ENCODE peak calls at places on chromosomes 6 and 20, in six cellular contexts. One of them, this sample, is unnamed.

GRCh38 chr6:110325197-110325596 is 33.0 kb downstream of the METTL24 start:
- DNase-seq in AG09309: peak
- DNase-seq in RWPE1: no peak
- DNase-seq in mesothelial cell of epicardium: no peak
- DNase-seq in GM10248: no peak
- DNase-seq in AG04449: peak
- DNase-seq in this sample: peak

GRCh38 chr6:139439278-139439813 is 64.9 kb upstream of the CITED2 start:
- DNase-seq in AG09309: no peak
- DNase-seq in RWPE1: peak
- DNase-seq in mesothelial cell of epicardium: no peak
- DNase-seq in GM10248: no peak
- DNase-seq in AG04449: no peak
- DNase-seq in this sample: no peak

GRCh38 chr20:22779878-22780277 is 195.5 kb upstream of the FOXA2 start:
- DNase-seq in AG09309: no peak
- DNase-seq in RWPE1: no peak
- DNase-seq in mesothelial cell of epicardium: no peak
- DNase-seq in GM10248: no peak
- DNase-seq in AG04449: no peak
- DNase-seq in this sample: no peak

GRCh38 chr6:63805808-63806572 is 170.4 kb downstream of the PHF3 start:
- DNase-seq in AG09309: peak
- DNase-seq in RWPE1: peak
- DNase-seq in mesothelial cell of epicardium: no peak
- DNase-seq in GM10248: no peak
- DNase-seq in AG04449: peak
- DNase-seq in this sample: peak

GRCh38 chr6:148776321-148776966 is 29.6 kb downstream of the UST start:
- DNase-seq in AG09309: peak
- DNase-seq in RWPE1: peak
- DNase-seq in mesothelial cell of epicardium: no peak
- DNase-seq in GM10248: no peak
- DNase-seq in AG04449: no peak
- DNase-seq in this sample: peak

GRCh38 chr6:154343473-154344308 is 12.9 kb downstream of the IPCEF1 start:
- DNase-seq in AG09309: no peak
- DNase-seq in RWPE1: no peak
- DNase-seq in mesothelial cell of epicardium: no peak
- DNase-seq in GM10248: no peak
- DNase-seq in AG04449: no peak
- DNase-seq in this sample: peak

GRCh38 chr6:170276369-170277057 is 14.4 kb downstream of the DLL1 start:
- DNase-seq in AG09309: no peak
- DNase-seq in RWPE1: no peak
- DNase-seq in mesothelial cell of epicardium: no peak
- DNase-seq in GM10248: no peak
- DNase-seq in AG04449: no peak
- DNase-seq in this sample: no peak

GRCh38 chr6:134340574-134340973 is 22.7 kb upstream of the SGK1 start:
- DNase-seq in AG09309: no peak
- DNase-seq in RWPE1: no peak
- DNase-seq in mesothelial cell of epicardium: no peak
- DNase-seq in GM10248: no peak
- DNase-seq in AG04449: no peak
- DNase-seq in this sample: no peak

GRCh38 chr6:15338462-15338861 is 92.6 kb downstream of the JARID2 start:
- DNase-seq in AG09309: no peak
- DNase-seq in RWPE1: no peak
- DNase-seq in mesothelial cell of epicardium: no peak
- DNase-seq in GM10248: no peak
- DNase-seq in AG04449: no peak
- DNase-seq in this sample: no peak

GRCh38 chr20:667351-668034 is 8.1 kb downstream of the SCRT2 start:
- DNase-seq in AG09309: no peak
- DNase-seq in RWPE1: peak
- DNase-seq in mesothelial cell of epicardium: no peak
- DNase-seq in GM10248: peak
- DNase-seq in AG04449: no peak
- DNase-seq in this sample: no peak

GRCh38 chr6:32176476-32177181 is 745 bp upstream of the AGPAT1 start:
- DNase-seq in AG09309: no peak
- DNase-seq in RWPE1: peak
- DNase-seq in mesothelial cell of epicardium: no peak
- DNase-seq in GM10248: no peak
- DNase-seq in AG04449: no peak
- DNase-seq in this sample: no peak

GRCh38 chr6:78615430-78615904 is 251.9 kb upstream of the IRAK1BP1 start:
- DNase-seq in AG09309: no peak
- DNase-seq in RWPE1: no peak
- DNase-seq in mesothelial cell of epicardium: no peak
- DNase-seq in GM10248: no peak
- DNase-seq in AG04449: no peak
- DNase-seq in this sample: no peak

GRCh38 chr6:78611097-78611625 is 256.2 kb upstream of the IRAK1BP1 start:
- DNase-seq in AG09309: no peak
- DNase-seq in RWPE1: no peak
- DNase-seq in mesothelial cell of epicardium: no peak
- DNase-seq in GM10248: no peak
- DNase-seq in AG04449: no peak
- DNase-seq in this sample: no peak

GRCh38 chr6:78614961-78615360 is 252.4 kb upstream of the IRAK1BP1 start:
- DNase-seq in AG09309: no peak
- DNase-seq in RWPE1: no peak
- DNase-seq in mesothelial cell of epicardium: no peak
- DNase-seq in GM10248: no peak
- DNase-seq in AG04449: no peak
- DNase-seq in this sample: no peak

GRCh38 chr6:78607188-78607587 is 260.2 kb upstream of the IRAK1BP1 start:
- DNase-seq in AG09309: no peak
- DNase-seq in RWPE1: no peak
- DNase-seq in mesothelial cell of epicardium: no peak
- DNase-seq in GM10248: no peak
- DNase-seq in AG04449: no peak
- DNase-seq in this sample: no peak

DNA sequence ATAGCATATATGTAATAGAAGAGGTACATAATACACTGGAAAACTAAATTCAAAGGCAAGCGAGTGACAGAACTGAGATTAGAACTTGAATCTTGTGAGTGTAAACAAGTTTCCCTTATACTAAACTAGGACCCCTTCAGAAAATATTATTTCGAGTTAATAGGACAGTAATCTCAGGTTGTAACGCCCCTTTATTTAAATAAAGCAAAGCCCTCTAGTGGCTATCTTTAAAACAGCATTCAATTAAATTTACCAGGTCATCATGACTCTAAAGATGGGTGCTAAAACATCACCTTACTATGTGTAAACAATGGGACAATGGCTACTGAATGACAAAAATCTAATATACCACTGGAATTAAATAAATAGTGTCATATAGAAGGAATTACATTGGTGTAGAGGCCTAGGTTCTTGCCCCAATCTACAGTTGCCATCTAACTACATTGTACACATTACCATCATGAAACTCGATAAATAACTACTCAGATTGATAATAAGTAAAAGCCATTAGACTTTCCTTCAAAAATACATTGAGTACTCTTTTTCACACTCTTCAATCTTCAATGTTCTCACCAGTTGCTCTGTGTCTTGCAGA is 255.4 kb upstream of the IRAK1BP1 start:
- DNase-seq in AG09309: no peak
- DNase-seq in RWPE1: peak
- DNase-seq in mesothelial cell of epicardium: no peak
- DNase-seq in GM10248: no peak
- DNase-seq in AG04449: no peak
- DNase-seq in this sample: no peak
- TF ChIP-seq CTCF in AG09309: peak
- TF ChIP-seq CTCF in RWPE1: peak
- TF ChIP-seq CTCF in mesothelial cell of epicardium: peak
- TF ChIP-seq CTCF in GM10248: peak
- TF ChIP-seq CTCF in AG04449: no peak
- TF ChIP-seq CTCF in this sample: peak

DNA sequence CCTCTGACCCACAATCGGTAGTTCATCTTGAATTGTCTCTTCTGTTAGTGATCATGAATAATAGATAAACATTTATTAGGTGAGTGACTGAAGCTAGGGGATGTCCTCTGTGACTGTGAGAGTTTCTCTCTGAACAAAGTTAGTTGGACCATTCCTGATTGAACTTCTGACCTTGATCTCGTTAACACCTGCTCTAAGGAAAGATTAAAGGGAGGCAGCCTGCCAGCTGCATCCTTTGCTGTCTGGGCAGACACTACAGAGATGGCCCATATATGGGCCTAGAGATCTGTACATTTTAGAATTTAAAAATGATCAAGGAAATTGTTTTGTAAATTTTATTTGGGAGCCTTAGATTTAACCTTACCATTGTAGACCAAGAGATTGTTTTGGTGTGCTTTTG is 27.4 kb downstream of the MAPK14 start:
- DNase-seq in AG09309: no peak
- DNase-seq in RWPE1: no peak
- DNase-seq in mesothelial cell of epicardium: no peak
- DNase-seq in GM10248: no peak
- DNase-seq in AG04449: no peak
- DNase-seq in this sample: no peak
- TF ChIP-seq CTCF in AG09309: no peak
- TF ChIP-seq CTCF in RWPE1: no peak
- TF ChIP-seq CTCF in mesothelial cell of epicardium: no peak
- TF ChIP-seq CTCF in GM10248: no peak
- TF ChIP-seq CTCF in AG04449: no peak
- TF ChIP-seq CTCF in this sample: no peak

GRCh38 chr6:113949499-113949898 is 21.4 kb downstream of the HDAC2 start:
- DNase-seq in AG09309: no peak
- DNase-seq in RWPE1: no peak
- DNase-seq in mesothelial cell of epicardium: no peak
- DNase-seq in GM10248: no peak
- DNase-seq in AG04449: no peak
- DNase-seq in this sample: no peak
- TF ChIP-seq CTCF in AG09309: no peak
- TF ChIP-seq CTCF in RWPE1: no peak
- TF ChIP-seq CTCF in mesothelial cell of epicardium: no peak
- TF ChIP-seq CTCF in GM10248: no peak
- TF ChIP-seq CTCF in AG04449: no peak
- TF ChIP-seq CTCF in this sample: no peak

DNA sequence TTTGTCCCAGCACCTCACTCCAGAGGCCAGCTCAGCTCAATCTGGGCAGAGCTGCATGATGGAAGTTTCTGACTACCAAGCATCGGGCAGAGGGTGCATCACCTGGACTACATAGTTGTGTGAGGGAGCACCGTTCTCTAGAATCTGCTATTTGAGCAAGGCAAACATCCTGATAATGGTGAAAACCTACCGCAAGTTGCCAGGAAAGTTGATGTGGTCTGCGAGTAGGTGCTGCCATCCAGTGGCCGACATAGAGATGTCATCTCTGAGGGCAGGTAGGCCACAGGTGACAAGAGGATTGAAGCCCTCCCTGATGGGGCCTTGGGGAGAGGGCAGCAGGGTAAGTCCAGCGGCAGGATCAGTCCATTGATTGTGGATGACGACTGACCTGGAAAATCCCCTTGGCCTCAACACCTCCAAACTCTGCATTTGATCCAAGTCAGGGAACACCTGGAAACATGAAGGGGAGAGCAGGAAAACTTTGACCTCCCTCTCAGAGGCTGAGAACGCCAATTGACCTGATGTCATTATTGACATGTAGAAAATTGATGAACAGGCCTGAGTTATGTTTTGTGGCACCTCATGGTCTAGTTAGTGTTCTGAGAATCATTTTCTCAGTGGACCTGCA is 3.9 kb upstream of the LPA start:
- DNase-seq in AG09309: no peak
- DNase-seq in RWPE1: peak
- DNase-seq in mesothelial cell of epicardium: no peak
- DNase-seq in GM10248: peak
- DNase-seq in AG04449: no peak
- DNase-seq in this sample: no peak
- TF ChIP-seq CTCF in AG09309: no peak
- TF ChIP-seq CTCF in RWPE1: peak
- TF ChIP-seq CTCF in mesothelial cell of epicardium: no peak
- TF ChIP-seq CTCF in GM10248: peak
- TF ChIP-seq CTCF in AG04449: no peak
- TF ChIP-seq CTCF in this sample: no peak

DNA sequence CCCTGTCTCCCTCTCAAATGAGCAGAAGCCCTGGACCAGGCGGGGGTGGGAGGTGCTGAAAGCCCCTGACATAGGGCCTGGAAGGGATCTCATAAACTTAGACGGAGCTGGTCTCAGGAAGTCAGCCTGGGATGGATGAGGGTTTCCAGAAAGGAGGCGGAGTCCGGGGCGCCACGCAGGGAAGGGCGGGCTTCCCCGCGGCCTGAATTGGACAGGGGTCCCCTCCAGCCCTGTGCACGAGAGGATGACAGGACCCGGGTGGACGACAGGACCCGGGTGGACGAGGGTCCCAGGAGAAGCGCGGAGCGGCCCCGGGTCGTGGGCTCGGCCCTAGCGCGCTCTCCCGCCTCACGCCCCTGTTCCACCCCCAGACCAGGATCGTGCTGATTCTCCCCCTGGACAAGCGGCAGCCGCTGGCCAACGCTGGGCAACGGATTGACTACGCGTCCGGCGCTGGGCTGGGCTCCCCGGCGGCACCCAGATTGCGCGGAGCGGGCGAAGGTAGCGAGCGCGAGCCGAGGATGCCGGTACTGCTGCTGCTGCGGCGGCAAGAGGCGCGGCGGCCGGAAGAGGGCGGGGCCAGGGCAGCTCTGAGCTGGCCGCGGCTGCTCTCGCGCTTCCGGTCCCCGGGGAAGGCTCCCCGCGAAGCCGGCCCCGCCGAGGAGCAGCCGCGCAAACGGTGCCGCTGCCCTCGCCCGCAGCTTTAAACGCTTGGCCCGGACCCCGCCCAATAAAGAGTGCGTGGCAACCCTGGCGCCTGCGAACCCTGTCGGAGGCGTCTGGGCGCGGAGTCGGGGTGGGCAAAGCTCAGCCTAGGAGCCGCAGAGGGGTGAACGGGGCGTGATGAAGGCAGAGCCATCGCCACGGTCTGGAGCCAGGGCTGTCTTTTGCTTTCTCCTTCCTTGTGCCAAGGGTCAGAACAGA is 1.3 kb downstream of the C20orf144 start:
- DNase-seq in AG09309: no peak
- DNase-seq in RWPE1: peak
- DNase-seq in mesothelial cell of epicardium: peak
- DNase-seq in GM10248: peak
- DNase-seq in AG04449: no peak
- DNase-seq in this sample: no peak
- TF ChIP-seq CTCF in AG09309: no peak
- TF ChIP-seq CTCF in RWPE1: no peak
- TF ChIP-seq CTCF in mesothelial cell of epicardium: no peak
- TF ChIP-seq CTCF in GM10248: no peak
- TF ChIP-seq CTCF in AG04449: no peak
- TF ChIP-seq CTCF in this sample: no peak

GRCh38 chr20:17287998-17288397 is 61.2 kb downstream of the PCSK2 start:
- DNase-seq in AG09309: no peak
- DNase-seq in RWPE1: no peak
- DNase-seq in mesothelial cell of epicardium: no peak
- DNase-seq in GM10248: no peak
- DNase-seq in AG04449: no peak
- DNase-seq in this sample: no peak

DNA sequence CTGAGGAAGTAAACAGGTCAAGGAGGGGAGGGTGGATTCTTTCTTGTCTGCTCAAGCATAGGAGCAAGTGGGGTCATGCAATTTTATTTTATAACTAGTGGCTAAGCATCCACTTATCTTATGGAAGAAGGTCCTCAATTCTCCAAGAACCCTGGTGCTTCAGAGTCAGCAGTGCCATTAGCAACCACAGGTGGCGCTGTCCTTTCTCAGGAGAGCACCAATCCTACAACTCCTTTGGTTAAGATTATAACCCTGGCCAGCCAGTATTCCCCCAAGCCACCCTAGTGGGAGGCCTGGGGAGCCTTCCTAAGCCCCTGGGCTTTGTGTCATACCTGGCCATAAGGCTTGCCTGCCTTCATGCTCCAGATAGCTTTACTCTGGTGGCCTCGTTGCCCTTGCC is 60.7 kb downstream of the PCSK2 start:
- DNase-seq in AG09309: no peak
- DNase-seq in RWPE1: no peak
- DNase-seq in mesothelial cell of epicardium: no peak
- DNase-seq in GM10248: no peak
- DNase-seq in AG04449: no peak
- DNase-seq in this sample: no peak
- TF ChIP-seq CTCF in AG09309: peak
- TF ChIP-seq CTCF in RWPE1: peak
- TF ChIP-seq CTCF in mesothelial cell of epicardium: peak
- TF ChIP-seq CTCF in GM10248: no peak
- TF ChIP-seq CTCF in AG04449: no peak
- TF ChIP-seq CTCF in this sample: no peak

This sample was measured in astrocyte of the cerebellum.